ENCODE peak calls at places on chromosomes 11 and 22, in six cellular contexts. One of them, this sample, is unnamed.
A peak's percentile ranks its signal among the peaks of the same experiment; 100 is the strongest.

GRCh38 chr22:38180841-38181452 is 683 bp downstream of the PLA2G6 start:
- DNase-seq in K562: peak; percentile 48
- DNase-seq in GM12891: no peak
- DNase-seq in H1: no peak
- DNase-seq in HepG2: no peak
- DNase-seq in GM12878: no peak
- DNase-seq in this sample: no peak

GRCh38 chr11:74153224-74153623 is 17.6 kb downstream of the C2CD3 start:
- DNase-seq in HepG2: no peak
- DNase-seq in K562: no peak
- DNase-seq in H1: no peak
- DNase-seq in GM12891: no peak
- DNase-seq in GM12878: no peak
- DNase-seq in this sample: no peak

GRCh38 chr11:123473941-123474668 is 44.0 kb downstream of the GRAMD1B start:
- DNase-seq in H1: no peak
- DNase-seq in K562: no peak
- DNase-seq in HepG2: no peak
- DNase-seq in GM12878: no peak
- DNase-seq in GM12891: no peak
- DNase-seq in this sample: no peak

GRCh38 chr22:39405346-39406085 is 5.9 kb downstream of the TAB1 start:
- DNase-seq in K562: no peak
- DNase-seq in H1: no peak
- DNase-seq in HepG2: no peak
- DNase-seq in GM12878: no peak
- DNase-seq in GM12891: no peak
- DNase-seq in this sample: no peak

GRCh38 chr11:70230840-70231710 is 28.0 kb downstream of the FADD start:
- DNase-seq in K562: no peak
- DNase-seq in H1: no peak
- DNase-seq in GM12891: no peak
- DNase-seq in GM12878: no peak
- DNase-seq in HepG2: no peak
- DNase-seq in this sample: no peak

GRCh38 chr11:95134491-95134890 is 44.8 kb downstream of the ENDOD1 start:
- DNase-seq in GM12878: no peak
- DNase-seq in H1: no peak
- DNase-seq in HepG2: no peak
- DNase-seq in K562: no peak
- DNase-seq in GM12891: no peak
- DNase-seq in this sample: no peak

GRCh38 chr11:134246678-134247077 is 6.5 kb downstream of the THYN1 start:
- DNase-seq in GM12891: no peak
- DNase-seq in K562: no peak
- DNase-seq in HepG2: no peak
- DNase-seq in H1: no peak
- DNase-seq in GM12878: no peak
- DNase-seq in this sample: no peak

GRCh38 chr11:2742611-2743426 is 43.0 kb upstream of the KCNQ1OT1 start:
- DNase-seq in GM12891: no peak
- DNase-seq in K562: no peak
- DNase-seq in HepG2: no peak
- DNase-seq in GM12878: no peak
- DNase-seq in H1: no peak
- DNase-seq in this sample: no peak

GRCh38 chr11:46003647-46004046 is 81.2 kb downstream of the LARGE2 start:
- DNase-seq in GM12878: no peak
- DNase-seq in GM12891: no peak
- DNase-seq in H1: no peak
- DNase-seq in K562: no peak
- DNase-seq in HepG2: no peak
- DNase-seq in this sample: no peak

DNA sequence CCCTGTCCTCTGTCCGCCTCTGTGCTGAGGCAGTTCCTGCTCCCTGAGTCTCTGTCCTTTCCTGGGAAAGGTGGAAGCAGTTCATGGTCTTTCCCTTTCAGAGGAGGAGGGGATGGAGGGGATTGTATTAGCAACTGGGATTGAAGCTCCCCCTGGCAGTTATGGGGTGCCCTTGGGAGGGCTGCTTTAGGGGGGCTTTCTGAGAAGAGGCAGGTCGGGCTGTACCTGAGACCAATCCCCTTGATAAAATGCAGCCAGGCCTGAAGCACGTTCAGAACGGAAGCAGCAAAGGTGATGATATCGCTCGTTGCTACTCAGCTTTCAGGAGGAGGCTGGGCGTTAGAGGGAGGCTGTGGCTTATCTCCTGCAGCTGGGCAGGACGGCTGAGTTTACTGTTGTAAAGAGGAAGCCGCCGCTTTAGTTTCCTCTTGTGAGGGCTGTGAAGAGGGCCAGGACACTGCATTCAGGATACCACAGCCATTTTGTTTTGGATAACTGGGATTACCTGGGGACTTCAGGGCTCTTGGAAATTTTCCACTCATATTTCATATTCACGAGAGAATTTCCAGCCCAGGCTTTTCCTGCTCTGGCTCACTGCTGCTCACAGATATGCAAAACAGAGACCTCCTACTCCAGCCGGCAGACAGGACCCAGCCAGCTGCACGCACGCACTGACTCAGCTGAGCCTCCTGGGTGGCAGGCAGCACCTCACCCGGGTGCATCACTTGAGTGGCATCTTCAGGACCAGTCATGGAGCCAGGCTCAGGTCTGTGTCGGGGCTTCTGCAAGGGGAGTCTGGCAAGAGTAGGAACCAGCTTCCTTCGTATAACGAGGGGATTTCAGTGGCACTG is 798 bp downstream of the AMPD3 start:
- DNase-seq in K562: peak; percentile 64
- DNase-seq in GM12878: peak; percentile 43
- DNase-seq in H1: peak; percentile 52
- DNase-seq in GM12891: peak; percentile 56
- DNase-seq in HepG2: peak; percentile 25
- DNase-seq in this sample: peak; percentile 63
- TF ChIP-seq TAF1 in K562: peak; percentile 82
- TF ChIP-seq TAF1 in GM12878: peak; percentile 39
- TF ChIP-seq TAF1 in H1: no peak
- TF ChIP-seq TAF1 in GM12891: no peak
- TF ChIP-seq TAF1 in HepG2: no peak
- TF ChIP-seq TAF1 in this sample: no peak

GRCh38 chr11:114167355-114168085 is 108.0 kb downstream of the ZBTB16 start:
- DNase-seq in HepG2: no peak
- DNase-seq in GM12878: no peak
- DNase-seq in GM12891: no peak
- DNase-seq in H1: no peak
- DNase-seq in K562: no peak
- DNase-seq in this sample: no peak
- TF ChIP-seq POLR2A in HepG2: no peak
- TF ChIP-seq POLR2A in GM12878: no peak
- TF ChIP-seq POLR2A in GM12891: no peak
- TF ChIP-seq POLR2A in H1: no peak
- TF ChIP-seq POLR2A in K562: no peak
- TF ChIP-seq POLR2A in this sample: no peak

DNA sequence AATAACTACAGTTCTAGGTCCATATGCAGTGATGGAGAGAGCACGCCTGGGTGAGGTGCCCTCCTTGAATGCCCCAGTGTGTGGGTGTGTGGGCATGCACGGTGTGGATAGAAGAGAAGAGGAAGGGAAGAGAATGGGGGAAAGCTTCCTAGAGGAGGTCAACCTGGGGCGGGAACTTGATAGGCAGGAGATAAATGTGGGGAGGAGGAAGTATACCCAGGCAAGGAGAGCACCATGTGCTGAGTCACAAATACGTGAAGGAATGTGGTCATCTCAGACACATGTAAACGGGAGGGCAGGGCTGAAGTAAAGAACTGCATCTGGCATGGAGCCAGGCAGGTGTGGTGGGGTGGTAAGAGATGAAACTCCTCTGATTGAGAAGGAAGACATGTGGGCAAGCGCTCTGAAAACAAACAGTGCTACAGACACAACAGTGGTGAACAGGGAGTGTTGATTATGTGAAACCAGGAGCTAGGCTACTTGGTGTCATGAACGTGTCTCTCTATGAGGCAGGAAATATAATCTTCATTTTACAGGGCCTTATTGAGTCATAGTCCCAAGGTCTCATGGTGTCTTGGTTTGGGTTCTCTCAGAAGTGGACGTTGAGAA is 61.5 kb upstream of the EED start:
- DNase-seq in GM12878: peak; percentile 88
- DNase-seq in HepG2: no peak
- DNase-seq in K562: peak; percentile 82
- DNase-seq in GM12891: no peak
- DNase-seq in H1: no peak
- DNase-seq in this sample: no peak
- TF ChIP-seq POLR2AphosphoS5 in GM12878: no peak
- TF ChIP-seq POLR2AphosphoS5 in HepG2: no peak
- TF ChIP-seq POLR2AphosphoS5 in K562: no peak
- TF ChIP-seq POLR2AphosphoS5 in GM12891: no peak
- TF ChIP-seq POLR2AphosphoS5 in H1: no peak
- TF ChIP-seq POLR2AphosphoS5 in this sample: no peak

GRCh38 chr22:28874061-28874460 is 9.3 kb upstream of the ZNRF3 start:
- DNase-seq in GM12878: no peak
- DNase-seq in GM12891: no peak
- DNase-seq in H1: no peak
- DNase-seq in HepG2: no peak
- DNase-seq in K562: no peak
- DNase-seq in this sample: no peak

GRCh38 chr22:28874816-28875320 is 8.5 kb upstream of the ZNRF3 start:
- DNase-seq in GM12878: no peak
- DNase-seq in GM12891: no peak
- DNase-seq in H1: no peak
- DNase-seq in K562: no peak
- DNase-seq in HepG2: no peak
- DNase-seq in this sample: no peak

GRCh38 chr22:28869736-28870135 is 13.6 kb upstream of the ZNRF3 start:
- DNase-seq in GM12891: no peak
- DNase-seq in K562: no peak
- DNase-seq in HepG2: no peak
- DNase-seq in GM12878: no peak
- DNase-seq in H1: no peak
- DNase-seq in this sample: no peak

GRCh38 chr22:28873183-28873964 is 10.0 kb upstream of the ZNRF3 start:
- DNase-seq in GM12878: no peak
- DNase-seq in GM12891: no peak
- DNase-seq in K562: peak; percentile 47
- DNase-seq in HepG2: no peak
- DNase-seq in H1: no peak
- DNase-seq in this sample: no peak
- TF ChIP-seq TAF1 in GM12878: no peak
- TF ChIP-seq TAF1 in GM12891: no peak
- TF ChIP-seq TAF1 in K562: no peak
- TF ChIP-seq TAF1 in HepG2: no peak
- TF ChIP-seq TAF1 in H1: no peak
- TF ChIP-seq TAF1 in this sample: no peak

GRCh38 chr11:33701302-33701701 is 676 bp upstream of the C11orf91 start:
- DNase-seq in K562: no peak
- DNase-seq in GM12878: no peak
- DNase-seq in H1: no peak
- DNase-seq in HepG2: no peak
- DNase-seq in GM12891: no peak
- DNase-seq in this sample: no peak
- TF ChIP-seq POLR2A in K562: no peak
- TF ChIP-seq POLR2A in GM12878: no peak
- TF ChIP-seq POLR2A in H1: no peak
- TF ChIP-seq POLR2A in HepG2: no peak
- TF ChIP-seq POLR2A in GM12891: no peak
- TF ChIP-seq POLR2A in this sample: no peak

GRCh38 chr11:43923327-43924111 is 18.9 kb upstream of the C11orf96 start:
- DNase-seq in H1: no peak
- DNase-seq in GM12878: no peak
- DNase-seq in GM12891: no peak
- DNase-seq in HepG2: no peak
- DNase-seq in K562: no peak
- DNase-seq in this sample: no peak
- TF ChIP-seq POLR2AphosphoS5 in H1: no peak
- TF ChIP-seq POLR2AphosphoS5 in GM12878: no peak
- TF ChIP-seq POLR2AphosphoS5 in GM12891: no peak
- TF ChIP-seq POLR2AphosphoS5 in HepG2: no peak
- TF ChIP-seq POLR2AphosphoS5 in K562: no peak
- TF ChIP-seq POLR2AphosphoS5 in this sample: no peak

DNA sequence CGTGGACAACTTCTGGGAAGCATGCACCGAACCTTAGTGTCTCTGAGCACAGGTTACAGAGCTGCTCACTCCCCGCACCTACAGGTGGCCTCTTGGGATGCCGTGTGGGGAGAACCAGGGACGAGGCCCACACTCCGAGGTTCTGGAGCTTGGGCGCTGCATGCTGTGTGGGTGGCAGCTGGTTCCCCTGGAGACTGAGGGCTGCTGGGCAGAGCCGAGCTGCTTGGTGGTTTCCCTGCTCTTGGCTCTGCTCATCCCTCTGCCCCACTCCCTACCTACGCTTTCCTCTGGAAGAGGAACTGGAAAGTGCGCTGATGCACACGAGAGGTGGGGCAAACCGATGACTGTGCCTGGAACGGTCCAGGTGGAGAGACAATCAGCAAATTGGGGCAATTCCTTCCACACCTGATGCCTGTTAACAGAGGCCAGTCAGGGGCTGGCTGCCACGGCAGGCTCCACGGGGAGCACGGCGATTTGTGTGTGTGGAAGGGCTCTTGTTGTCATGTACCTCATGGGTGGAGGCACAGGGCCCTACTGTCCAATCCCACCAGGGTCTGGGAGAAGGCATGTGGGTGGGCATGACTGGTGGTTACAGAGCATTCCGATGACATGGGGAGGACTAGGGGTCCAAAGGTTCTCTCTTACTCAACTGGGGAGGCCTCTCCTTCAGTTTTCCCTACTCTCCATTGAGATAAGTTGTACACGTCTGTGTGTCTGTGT is 60.9 kb downstream of the ST14 start:
- DNase-seq in GM12878: no peak
- DNase-seq in HepG2: peak; percentile 61
- DNase-seq in K562: no peak
- DNase-seq in H1: peak; percentile 47
- DNase-seq in GM12891: no peak
- DNase-seq in this sample: no peak
- TF ChIP-seq TAF1 in GM12878: no peak
- TF ChIP-seq TAF1 in HepG2: no peak
- TF ChIP-seq TAF1 in K562: no peak
- TF ChIP-seq TAF1 in H1: no peak
- TF ChIP-seq TAF1 in GM12891: no peak
- TF ChIP-seq TAF1 in this sample: no peak

GRCh38 chr11:129895126-129896041 is at the start of gene NFRKB:
- DNase-seq in GM12891: peak; percentile 97
- DNase-seq in HepG2: peak; percentile 72
- DNase-seq in K562: peak; percentile 98
- DNase-seq in GM12878: peak; percentile 9
- DNase-seq in H1: peak; percentile 97
- DNase-seq in this sample: peak; percentile 96
- TF ChIP-seq POLR2A in GM12891: peak; percentile 27
- TF ChIP-seq POLR2A in HepG2: peak; percentile 72
- TF ChIP-seq POLR2A in K562: peak; percentile 84
- TF ChIP-seq POLR2A in GM12878: peak; percentile 85
- TF ChIP-seq POLR2A in H1: peak; percentile 78
- TF ChIP-seq POLR2A in this sample: peak; percentile 57

This sample was measured in GM12892.